ENCODE peak calls at places on chromosomes 12 and 14, in four cellular contexts. M, O, B and Q are unnamed samples.

GRCh38 chr12:6135071-6135470 is 10.6 kb upstream of the VWF start:
- DNase-seq in M (no peak), O (no peak), B (no peak), Q (peak)

GRCh38 chr12:23834076-23834475 is 115.4 kb downstream of the SOX5 start:
- DNase-seq in M (no peak), O (no peak), B (no peak), Q (no peak)

GRCh38 chr12:11814362-11814761 is 164.9 kb downstream of the ETV6 start:
- DNase-seq in M (peak), O (no peak), B (no peak), Q (peak)

GRCh38 chr12:84804691-84805473 is 107.7 kb downstream of the SLC6A15 start:
- DNase-seq in M (no peak), O (no peak), B (no peak), Q (no peak)

GRCh38 chr14:95444132-95445129 is 72.0 kb downstream of the SYNE3 start:
- DNase-seq in M (no peak), O (no peak), B (no peak), Q (no peak)

GRCh38 chr14:51028851-51029754 is 65.8 kb downstream of the TRIM9 start:
- DNase-seq in M (no peak), O (no peak), B (no peak), Q (no peak)

GRCh38 chr12:51126297-51126696 is 42.9 kb upstream of the CSRNP2 start:
- DNase-seq in M (no peak), O (no peak), B (no peak), Q (no peak)

GRCh38 chr12:116280590-116281290 is 3.2 kb upstream of the MED13L start:
- DNase-seq in M (no peak), O (no peak), B (no peak), Q (peak)

GRCh38 chr12:56676851-56677601 is 11.1 kb downstream of the PTGES3 start:
- DNase-seq in M (no peak), O (peak), B (no peak), Q (no peak)